ENCODE peak calls at places on chromosome 9, in nine cellular contexts. One of them, this sample, is unnamed.

GRCh38 chr9:130421154-130421801 is 23.5 kb upstream of the ASS1 start:
- DNase-seq in glutamatergic neuron: peak
- DNase-seq in AG04450: no peak
- DNase-seq in dorsolateral prefrontal cortex: no peak
- DNase-seq in mucosa of descending colon: no peak
- DNase-seq in Panc1: no peak
- DNase-seq in IMR-90: no peak
- DNase-seq in endothelial cell: no peak
- DNase-seq in AG10803: no peak
- DNase-seq in this sample: no peak

GRCh38 chr9:107935931-107936330 is 446.4 kb upstream of the KLF4 start:
- DNase-seq in glutamatergic neuron: no peak
- DNase-seq in AG04450: no peak
- DNase-seq in dorsolateral prefrontal cortex: no peak
- DNase-seq in mucosa of descending colon: no peak
- DNase-seq in Panc1: no peak
- DNase-seq in IMR-90: no peak
- DNase-seq in endothelial cell: no peak
- DNase-seq in AG10803: no peak
- DNase-seq in this sample: no peak

GRCh38 chr9:121348321-121348720 is 21.7 kb downstream of the STOM start:
- DNase-seq in glutamatergic neuron: no peak
- DNase-seq in AG04450: no peak
- DNase-seq in dorsolateral prefrontal cortex: no peak
- DNase-seq in mucosa of descending colon: no peak
- DNase-seq in Panc1: no peak
- DNase-seq in IMR-90: peak
- DNase-seq in endothelial cell: no peak
- DNase-seq in AG10803: no peak
- DNase-seq in this sample: no peak

GRCh38 chr9:126151671-126152050 is 175.0 kb upstream of the MVB12B start:
- DNase-seq in glutamatergic neuron: no peak
- DNase-seq in AG04450: no peak
- DNase-seq in dorsolateral prefrontal cortex: no peak
- DNase-seq in mucosa of descending colon: no peak
- DNase-seq in Panc1: no peak
- DNase-seq in IMR-90: no peak
- DNase-seq in endothelial cell: no peak
- DNase-seq in AG10803: no peak
- DNase-seq in this sample: no peak

GRCh38 chr9:19155106-19155999 is 28.1 kb upstream of the PLIN2 start:
- DNase-seq in glutamatergic neuron: no peak
- DNase-seq in AG04450: no peak
- DNase-seq in dorsolateral prefrontal cortex: no peak
- DNase-seq in mucosa of descending colon: no peak
- DNase-seq in Panc1: no peak
- DNase-seq in IMR-90: no peak
- DNase-seq in endothelial cell: no peak
- DNase-seq in AG10803: no peak
- DNase-seq in this sample: no peak

GRCh38 chr9:93132287-93132927 is 1.6 kb downstream of the NINJ1 start:
- DNase-seq in glutamatergic neuron: no peak
- DNase-seq in AG04450: no peak
- DNase-seq in dorsolateral prefrontal cortex: peak
- DNase-seq in mucosa of descending colon: peak
- DNase-seq in Panc1: no peak
- DNase-seq in IMR-90: no peak
- DNase-seq in endothelial cell: no peak
- DNase-seq in AG10803: peak
- DNase-seq in this sample: no peak

GRCh38 chr9:5871785-5872184 is 18.9 kb upstream of the MLANA start:
- DNase-seq in glutamatergic neuron: no peak
- DNase-seq in AG04450: no peak
- DNase-seq in dorsolateral prefrontal cortex: no peak
- DNase-seq in mucosa of descending colon: no peak
- DNase-seq in Panc1: no peak
- DNase-seq in IMR-90: no peak
- DNase-seq in endothelial cell: no peak
- DNase-seq in AG10803: peak
- DNase-seq in this sample: no peak

GRCh38 chr9:94881023-94881422 is 154.5 kb downstream of the AOPEP start:
- DNase-seq in glutamatergic neuron: no peak
- DNase-seq in AG04450: no peak
- DNase-seq in dorsolateral prefrontal cortex: no peak
- DNase-seq in mucosa of descending colon: no peak
- DNase-seq in Panc1: no peak
- DNase-seq in IMR-90: no peak
- DNase-seq in endothelial cell: no peak
- DNase-seq in AG10803: peak
- DNase-seq in this sample: no peak

GRCh38 chr9:91800473-91800872 is 149.6 kb downstream of the ROR2 start:
- DNase-seq in glutamatergic neuron: no peak
- DNase-seq in AG04450: no peak
- DNase-seq in dorsolateral prefrontal cortex: no peak
- DNase-seq in mucosa of descending colon: no peak
- DNase-seq in Panc1: no peak
- DNase-seq in IMR-90: no peak
- DNase-seq in endothelial cell: no peak
- DNase-seq in AG10803: no peak
- DNase-seq in this sample: no peak

GRCh38 chr9:79617395-79617794 is 45.6 kb downstream of the TLE4 start:
- DNase-seq in glutamatergic neuron: no peak
- DNase-seq in AG04450: peak
- DNase-seq in dorsolateral prefrontal cortex: no peak
- DNase-seq in mucosa of descending colon: no peak
- DNase-seq in Panc1: no peak
- DNase-seq in IMR-90: peak
- DNase-seq in endothelial cell: no peak
- DNase-seq in AG10803: peak
- DNase-seq in this sample: no peak

GRCh38 chr9:86354882-86355399 is 731 bp upstream of the TUT7 start:
- DNase-seq in glutamatergic neuron: no peak
- DNase-seq in AG04450: no peak
- DNase-seq in dorsolateral prefrontal cortex: no peak
- DNase-seq in mucosa of descending colon: no peak
- DNase-seq in Panc1: no peak
- DNase-seq in IMR-90: no peak
- DNase-seq in endothelial cell: no peak
- DNase-seq in AG10803: peak
- DNase-seq in this sample: no peak

GRCh38 chr9:76927540-76928240 is 21.8 kb upstream of the PRUNE2 start:
- DNase-seq in glutamatergic neuron: no peak
- DNase-seq in AG04450: no peak
- DNase-seq in dorsolateral prefrontal cortex: no peak
- DNase-seq in mucosa of descending colon: no peak
- DNase-seq in Panc1: no peak
- DNase-seq in IMR-90: peak
- DNase-seq in endothelial cell: no peak
- DNase-seq in AG10803: no peak
- DNase-seq in this sample: no peak

GRCh38 chr9:69785757-69786156 is 25.9 kb upstream of the PTAR1 start:
- DNase-seq in glutamatergic neuron: no peak
- DNase-seq in AG04450: peak
- DNase-seq in dorsolateral prefrontal cortex: no peak
- DNase-seq in mucosa of descending colon: no peak
- DNase-seq in Panc1: no peak
- DNase-seq in IMR-90: peak
- DNase-seq in endothelial cell: no peak
- DNase-seq in AG10803: peak
- DNase-seq in this sample: no peak

GRCh38 chr9:130237763-130238524 is 27.6 kb upstream of the HMCN2 start:
- DNase-seq in glutamatergic neuron: no peak
- DNase-seq in AG04450: no peak
- DNase-seq in dorsolateral prefrontal cortex: no peak
- DNase-seq in mucosa of descending colon: peak
- DNase-seq in Panc1: no peak
- DNase-seq in IMR-90: no peak
- DNase-seq in endothelial cell: no peak
- DNase-seq in AG10803: no peak
- DNase-seq in this sample: no peak

DNA sequence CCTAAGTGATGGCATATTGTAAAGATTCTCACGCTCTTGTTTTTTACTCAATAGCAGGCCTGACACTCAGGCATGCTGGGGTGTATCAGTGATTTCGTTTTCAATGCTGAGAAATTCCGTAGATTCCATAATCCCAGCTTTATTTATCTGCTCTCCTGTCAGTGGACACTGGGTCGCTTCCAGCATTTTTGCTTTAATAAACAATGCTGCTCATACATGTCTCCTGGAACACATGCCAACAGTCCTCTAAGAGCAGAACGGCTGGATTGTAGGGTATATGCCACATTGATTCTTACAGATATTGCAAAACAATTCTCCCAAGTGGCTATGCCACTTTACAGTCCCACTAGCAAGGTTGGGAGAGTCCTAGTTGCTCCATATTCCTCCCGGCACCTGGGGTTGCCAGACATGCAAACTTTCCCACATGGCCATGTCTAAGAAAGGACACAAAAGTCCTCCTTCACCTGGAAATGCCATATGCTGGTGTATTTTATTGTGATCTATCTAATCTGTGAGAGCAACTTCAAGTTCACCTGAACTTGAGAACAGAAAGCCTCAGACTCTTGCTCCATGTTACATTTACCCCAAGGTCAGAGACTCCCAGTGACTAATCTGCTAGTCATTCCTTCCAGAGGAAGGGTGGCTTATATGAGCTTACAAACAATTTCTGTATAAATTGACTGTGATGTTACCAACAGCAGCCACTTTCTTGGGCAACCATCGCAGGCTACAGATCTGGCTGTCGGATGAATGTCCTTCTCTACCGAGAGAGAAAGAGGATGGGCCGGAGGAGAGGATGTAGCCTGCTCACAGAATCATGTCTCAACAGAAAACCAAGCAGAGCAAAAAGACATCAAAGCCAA is 81.8 kb downstream of the RAPGEF1 start:
- DNase-seq in glutamatergic neuron: no peak
- DNase-seq in AG04450: peak
- DNase-seq in dorsolateral prefrontal cortex: no peak
- DNase-seq in mucosa of descending colon: no peak
- DNase-seq in Panc1: peak
- DNase-seq in IMR-90: peak
- DNase-seq in endothelial cell: no peak
- DNase-seq in AG10803: peak
- DNase-seq in this sample: peak
- TF ChIP-seq CTCF in glutamatergic neuron: no peak
- TF ChIP-seq CTCF in AG04450: no peak
- TF ChIP-seq CTCF in dorsolateral prefrontal cortex: no peak
- TF ChIP-seq CTCF in mucosa of descending colon: no peak
- TF ChIP-seq CTCF in Panc1: no peak
- TF ChIP-seq CTCF in IMR-90: no peak
- TF ChIP-seq CTCF in endothelial cell: no peak
- TF ChIP-seq CTCF in AG10803: no peak
- TF ChIP-seq CTCF in this sample: no peak

GRCh38 chr9:115925424-115925823 is 228.2 kb upstream of the PAPPA start:
- DNase-seq in glutamatergic neuron: no peak
- DNase-seq in AG04450: no peak
- DNase-seq in dorsolateral prefrontal cortex: no peak
- DNase-seq in mucosa of descending colon: no peak
- DNase-seq in Panc1: no peak
- DNase-seq in IMR-90: no peak
- DNase-seq in endothelial cell: no peak
- DNase-seq in AG10803: no peak
- DNase-seq in this sample: no peak

GRCh38 chr9:115924669-115924987 is 229.0 kb upstream of the PAPPA start:
- DNase-seq in glutamatergic neuron: no peak
- DNase-seq in AG04450: no peak
- DNase-seq in dorsolateral prefrontal cortex: no peak
- DNase-seq in mucosa of descending colon: no peak
- DNase-seq in Panc1: no peak
- DNase-seq in IMR-90: no peak
- DNase-seq in endothelial cell: no peak
- DNase-seq in AG10803: no peak
- DNase-seq in this sample: no peak

GRCh38 chr9:115930472-115930871 is 223.1 kb upstream of the PAPPA start:
- DNase-seq in glutamatergic neuron: no peak
- DNase-seq in AG04450: no peak
- DNase-seq in dorsolateral prefrontal cortex: no peak
- DNase-seq in mucosa of descending colon: no peak
- DNase-seq in Panc1: no peak
- DNase-seq in IMR-90: peak
- DNase-seq in endothelial cell: no peak
- DNase-seq in AG10803: peak
- DNase-seq in this sample: no peak
- TF ChIP-seq CTCF in glutamatergic neuron: no peak
- TF ChIP-seq CTCF in AG04450: no peak
- TF ChIP-seq CTCF in dorsolateral prefrontal cortex: no peak
- TF ChIP-seq CTCF in mucosa of descending colon: no peak
- TF ChIP-seq CTCF in Panc1: no peak
- TF ChIP-seq CTCF in IMR-90: no peak
- TF ChIP-seq CTCF in endothelial cell: no peak
- TF ChIP-seq CTCF in AG10803: no peak
- TF ChIP-seq CTCF in this sample: no peak

GRCh38 chr9:71812385-71812784 is 44.1 kb upstream of the CEMIP2 start:
- DNase-seq in glutamatergic neuron: peak
- DNase-seq in AG04450: no peak
- DNase-seq in dorsolateral prefrontal cortex: peak
- DNase-seq in mucosa of descending colon: no peak
- DNase-seq in Panc1: no peak
- DNase-seq in IMR-90: peak
- DNase-seq in endothelial cell: no peak
- DNase-seq in AG10803: peak
- DNase-seq in this sample: no peak
- TF ChIP-seq CTCF in glutamatergic neuron: no peak
- TF ChIP-seq CTCF in AG04450: peak
- TF ChIP-seq CTCF in dorsolateral prefrontal cortex: peak
- TF ChIP-seq CTCF in mucosa of descending colon: no peak
- TF ChIP-seq CTCF in Panc1: no peak
- TF ChIP-seq CTCF in IMR-90: peak
- TF ChIP-seq CTCF in endothelial cell: no peak
- TF ChIP-seq CTCF in AG10803: peak
- TF ChIP-seq CTCF in this sample: no peak

GRCh38 chr9:21323091-21323490 is 12.1 kb downstream of the KLHL9 start:
- DNase-seq in glutamatergic neuron: no peak
- DNase-seq in AG04450: no peak
- DNase-seq in dorsolateral prefrontal cortex: no peak
- DNase-seq in mucosa of descending colon: no peak
- DNase-seq in Panc1: no peak
- DNase-seq in IMR-90: no peak
- DNase-seq in endothelial cell: no peak
- DNase-seq in AG10803: no peak
- DNase-seq in this sample: no peak

GRCh38 chr9:21316032-21316842 is 11.1 kb upstream of the IFNA5 start:
- DNase-seq in glutamatergic neuron: no peak
- DNase-seq in AG04450: no peak
- DNase-seq in dorsolateral prefrontal cortex: no peak
- DNase-seq in mucosa of descending colon: no peak
- DNase-seq in Panc1: no peak
- DNase-seq in IMR-90: no peak
- DNase-seq in endothelial cell: no peak
- DNase-seq in AG10803: no peak
- DNase-seq in this sample: no peak

GRCh38 chr9:21314152-21314551 is 9.0 kb upstream of the IFNA5 start:
- DNase-seq in glutamatergic neuron: no peak
- DNase-seq in AG04450: no peak
- DNase-seq in dorsolateral prefrontal cortex: no peak
- DNase-seq in mucosa of descending colon: no peak
- DNase-seq in Panc1: no peak
- DNase-seq in IMR-90: no peak
- DNase-seq in endothelial cell: no peak
- DNase-seq in AG10803: peak
- DNase-seq in this sample: no peak

GRCh38 chr9:21316860-21317259 is 11.7 kb upstream of the IFNA5 start:
- DNase-seq in glutamatergic neuron: no peak
- DNase-seq in AG04450: no peak
- DNase-seq in dorsolateral prefrontal cortex: no peak
- DNase-seq in mucosa of descending colon: no peak
- DNase-seq in Panc1: no peak
- DNase-seq in IMR-90: no peak
- DNase-seq in endothelial cell: no peak
- DNase-seq in AG10803: no peak
- DNase-seq in this sample: no peak

GRCh38 chr9:21317956-21318923 is 13.1 kb upstream of the IFNA5 start:
- DNase-seq in glutamatergic neuron: peak
- DNase-seq in AG04450: no peak
- DNase-seq in dorsolateral prefrontal cortex: no peak
- DNase-seq in mucosa of descending colon: no peak
- DNase-seq in Panc1: no peak
- DNase-seq in IMR-90: peak
- DNase-seq in endothelial cell: peak
- DNase-seq in AG10803: peak
- DNase-seq in this sample: no peak
- TF ChIP-seq CTCF in glutamatergic neuron: peak
- TF ChIP-seq CTCF in AG04450: peak
- TF ChIP-seq CTCF in dorsolateral prefrontal cortex: peak
- TF ChIP-seq CTCF in mucosa of descending colon: peak
- TF ChIP-seq CTCF in Panc1: peak
- TF ChIP-seq CTCF in IMR-90: peak
- TF ChIP-seq CTCF in endothelial cell: peak
- TF ChIP-seq CTCF in AG10803: peak
- TF ChIP-seq CTCF in this sample: peak